ENCODE peak calls at places on chromosomes 11 and 22, in seven cellular contexts. One of them, this sample, is unnamed.

GRCh38 chr11:68832476-68833176 is 9.1 kb downstream of the CPT1A start:
- DNase-seq in fibroblast of lung: no peak
- DNase-seq in NCI-H1048: no peak
- DNase-seq in WERI-Rb-1: no peak
- DNase-seq in nephron progenitor cell: no peak
- DNase-seq in NCI-H1417: no peak
- DNase-seq in endothelial cell: no peak
- DNase-seq in this sample: no peak

GRCh38 chr11:125166347-125166841 is 1.8 kb downstream of the PKNOX2 start:
- DNase-seq in nephron progenitor cell: peak
- DNase-seq in WERI-Rb-1: no peak
- DNase-seq in endothelial cell: peak
- DNase-seq in fibroblast of lung: peak
- DNase-seq in NCI-H1048: no peak
- DNase-seq in NCI-H1417: no peak
- DNase-seq in this sample: no peak

GRCh38 chr22:35987487-35987886 is 41.1 kb downstream of the RBFOX2 start:
- DNase-seq in NCI-H1417: no peak
- DNase-seq in WERI-Rb-1: no peak
- DNase-seq in nephron progenitor cell: no peak
- DNase-seq in endothelial cell: no peak
- DNase-seq in fibroblast of lung: peak
- DNase-seq in NCI-H1048: no peak
- DNase-seq in this sample: no peak

GRCh38 chr22:37054078-37054440 is 2.5 kb downstream of the KCTD17 start:
- DNase-seq in NCI-H1048: no peak
- DNase-seq in NCI-H1417: peak
- DNase-seq in nephron progenitor cell: no peak
- DNase-seq in endothelial cell: no peak
- DNase-seq in WERI-Rb-1: peak
- DNase-seq in fibroblast of lung: no peak
- DNase-seq in this sample: no peak

GRCh38 chr11:71432761-71433647 is 15.2 kb downstream of the DHCR7 start:
- DNase-seq in NCI-H1048: no peak
- DNase-seq in fibroblast of lung: no peak
- DNase-seq in WERI-Rb-1: no peak
- DNase-seq in nephron progenitor cell: no peak
- DNase-seq in endothelial cell: no peak
- DNase-seq in NCI-H1417: no peak
- DNase-seq in this sample: no peak

GRCh38 chr11:1771700-1772099 is 8.0 kb upstream of the CTSD start:
- DNase-seq in NCI-H1048: no peak
- DNase-seq in WERI-Rb-1: no peak
- DNase-seq in fibroblast of lung: peak
- DNase-seq in nephron progenitor cell: no peak
- DNase-seq in NCI-H1417: no peak
- DNase-seq in endothelial cell: no peak
- DNase-seq in this sample: no peak

GRCh38 chr11:45603930-45604682 is 61.3 kb downstream of the CHST1 start:
- DNase-seq in NCI-H1417: no peak
- DNase-seq in WERI-Rb-1: no peak
- DNase-seq in NCI-H1048: no peak
- DNase-seq in fibroblast of lung: no peak
- DNase-seq in nephron progenitor cell: no peak
- DNase-seq in endothelial cell: peak
- DNase-seq in this sample: no peak

GRCh38 chr11:72072348-72072747 is 8.0 kb downstream of the NUMA1 start:
- DNase-seq in WERI-Rb-1: no peak
- DNase-seq in fibroblast of lung: peak
- DNase-seq in endothelial cell: no peak
- DNase-seq in NCI-H1048: no peak
- DNase-seq in NCI-H1417: no peak
- DNase-seq in nephron progenitor cell: no peak
- DNase-seq in this sample: peak

GRCh38 chr11:7442588-7443215 is 42.6 kb upstream of the OLFML1 start:
- DNase-seq in endothelial cell: peak
- DNase-seq in fibroblast of lung: peak
- DNase-seq in nephron progenitor cell: peak
- DNase-seq in WERI-Rb-1: peak
- DNase-seq in NCI-H1417: peak
- DNase-seq in NCI-H1048: no peak
- DNase-seq in this sample: no peak

This sample was measured in kidney epithelial cell.